ENCODE peak calls at places on chromosomes 6 and 20, in eight cellular contexts. U, G, X, L, P, Q, T and F are unnamed samples.

GRCh38 chr6:126534418-126534817 is 194.5 kb downstream of the CENPW start:
- DNase-seq in U (no peak), G (no peak), X (no peak), L (no peak), P (no peak), Q (no peak), T (no peak), F (no peak)

GRCh38 chr20:52048365-52048764 is 143.2 kb downstream of the ZFP64 start:
- DNase-seq in U (no peak), G (no peak), X (no peak), L (no peak), P (no peak), Q (no peak), T (no peak), F (no peak)

GRCh38 chr6:25405442-25405841 is 126.3 kb downstream of the CARMIL1 start:
- DNase-seq in U (no peak), G (no peak), X (no peak), L (no peak), P (no peak), Q (no peak), T (no peak), F (no peak)

GRCh38 chr6:55853008-55854001 is 22.1 kb downstream of the BMP5 start:
- DNase-seq in U (no peak), G (no peak), X (no peak), L (no peak), P (no peak), Q (no peak), T (no peak), F (no peak)

GRCh38 chr20:19750907-19751636 is 7.0 kb upstream of the RIN2 start:
- DNase-seq in U (no peak), G (no peak), X (peak; percentile 40), L (no peak), P (no peak), Q (no peak), T (no peak), F (peak; percentile 66)

GRCh38 chr6:72911463-72912153 is 289.7 kb downstream of the KCNQ5 start:
- DNase-seq in U (peak; percentile 79), G (no peak), X (no peak), L (no peak), P (no peak), Q (no peak), T (no peak), F (no peak)

GRCh38 chr6:157164972-157165371 is 158.3 kb downstream of the TMEM242 start:
- DNase-seq in U (no peak), G (no peak), X (no peak), L (no peak), P (no peak), Q (no peak), T (no peak), F (no peak)

GRCh38 chr20:59850018-59850641 is 83.3 kb downstream of the SYCP2 start:
- DNase-seq in U (peak; percentile 35), G (no peak), X (no peak), L (no peak), P (no peak), Q (peak; percentile 35), T (no peak), F (no peak)

GRCh38 chr6:119096683-119097310 is 18.3 kb upstream of the FAM184A start:
- DNase-seq in U (peak; percentile 19), G (peak; percentile 82), X (peak; percentile 79), L (no peak), P (peak; percentile 39), Q (no peak), T (peak; percentile 69), F (peak; percentile 71)

GRCh38 chr20:43870484-43870883 is 44.2 kb upstream of the TOX2 start:
- DNase-seq in U (no peak), G (no peak), X (no peak), L (no peak), P (no peak), Q (no peak), T (no peak), F (no peak)

GRCh38 chr6:22247916-22248482 is 48.8 kb downstream of the PRL start:
- DNase-seq in U (no peak), G (no peak), X (no peak), L (no peak), P (no peak), Q (no peak), T (no peak), F (no peak)

GRCh38 chr6:234706-235372 is 57.4 kb upstream of the DUSP22 start:
- DNase-seq in U (no peak), G (no peak), X (no peak), L (no peak), P (no peak), Q (no peak), T (no peak), F (no peak)

GRCh38 chr6:24273471-24273870 is 84.4 kb downstream of the DCDC2 start:
- DNase-seq in U (no peak), G (no peak), X (no peak), L (no peak), P (no peak), Q (no peak), T (no peak), F (peak; percentile 64)

GRCh38 chr6:122995930-122996796 is at the start of gene CLVS2:
- DNase-seq in U (no peak), G (no peak), X (no peak), L (no peak), P (no peak), Q (no peak), T (peak; percentile 19), F (peak; percentile 5)

GRCh38 chr6:52019092-52019491 is 68.3 kb downstream of the PKHD1 start:
- DNase-seq in U (no peak), G (no peak), X (no peak), L (no peak), P (no peak), Q (no peak), T (no peak), F (no peak)

GRCh38 chr20:41249371-41249770 is 68.2 kb downstream of the ZHX3 start:
- DNase-seq in U (peak; percentile 55), G (peak; percentile 45), X (peak; percentile 90), L (no peak), P (peak; percentile 83), Q (peak; percentile 77), T (no peak), F (peak; percentile 65)

GRCh38 chr6:107555449-107555848 is 65.5 kb downstream of the SOBP start:
- DNase-seq in U (no peak), G (no peak), X (no peak), L (no peak), P (no peak), Q (no peak), T (no peak), F (no peak)

GRCh38 chr20:63980317-63980805 is 571 bp upstream of the PRPF6 start:
- DNase-seq in U (no peak), G (no peak), X (no peak), L (peak; percentile 47), P (no peak), Q (no peak), T (no peak), F (no peak)

GRCh38 chr20:5688431-5688972 is 61.7 kb upstream of the SHLD1 start:
- DNase-seq in U (no peak), G (peak; percentile 69), X (no peak), L (no peak), P (no peak), Q (no peak), T (no peak), F (no peak)